ENCODE peak calls at places on chromosomes 7 and 10, in five cellular contexts. S is suprapubic skin, H is stomach, V is GM23338, U is sigmoid colon. W is an unnamed sample.

GRCh38 chr7:49631071-49631826 is 142.2 kb upstream of the VWC2 start:
- DNase-seq in S (no peak), V (no peak), H (no peak), U (no peak), W (no peak)

GRCh38 chr10:36303896-36304295 is 661.8 kb upstream of the FZD8 start:
- DNase-seq in S (no peak), H (no peak), V (no peak), U (no peak), W (no peak)

GRCh38 chr7:105230486-105230885 is 158.2 kb downstream of the SRPK2 start:
- DNase-seq in S (no peak), V (no peak), H (no peak), U (no peak), W (no peak)

GRCh38 chr7:43534110-43534509 is 48.8 kb upstream of the STK17A start:
- DNase-seq in S (no peak), V (no peak), H (no peak), U (no peak), W (no peak)

GRCh38 chr7:30029696-30030095 is 1.5 kb downstream of the PLEKHA8 start:
- DNase-seq in V (no peak), H (no peak), S (no peak), U (no peak), W (no peak)

GRCh38 chr7:45181991-45182855 is 24.6 kb downstream of the RAMP3 start:
- DNase-seq in U (peak; percentile 46), H (no peak), V (no peak), S (peak; percentile 33), W (no peak)

GRCh38 chr10:125661942-125662515 is 20.9 kb downstream of the TEX36 start:
- DNase-seq in S (no peak), H (no peak), V (no peak), U (no peak), W (no peak)

GRCh38 chr10:97690138-97690537 is 3.1 kb upstream of the AVPI1 start:
- DNase-seq in H (no peak), S (no peak), U (no peak), V (no peak), W (no peak)

GRCh38 chr10:102040721-102041120 is 15.3 kb downstream of the ARMH3 start:
- DNase-seq in H (no peak), U (no peak), S (no peak), V (no peak), W (no peak)

GRCh38 chr10:124239666-124240065 is 146.3 kb upstream of the CHST15 start:
- DNase-seq in H (peak; percentile 11), V (no peak), U (peak; percentile 57), S (peak; percentile 46), W (no peak)

GRCh38 chr7:36966039-36966438 is 241.7 kb upstream of the AOAH start:
- DNase-seq in U (no peak), V (no peak), H (no peak), S (no peak), W (no peak)

GRCh38 chr7:41027428-41028115 is 675.3 kb downstream of the INHBA start:
- DNase-seq in H (no peak), S (no peak), V (no peak), U (no peak), W (no peak)

GRCh38 chr7:54788664-54789063 is 29.7 kb upstream of the SEC61G start:
- DNase-seq in S (no peak), H (no peak), U (peak; percentile 72), V (peak; percentile 81), W (peak; percentile 25)

GRCh38 chr7:46207931-46208634 is 287.0 kb upstream of the IGFBP3 start:
- DNase-seq in S (no peak), V (no peak), H (peak; percentile 46), U (no peak), W (no peak)

GRCh38 chr7:47352394-47352968 is 229.4 kb downstream of the TNS3 start:
- DNase-seq in H (peak; percentile 25), V (no peak), U (no peak), S (no peak), W (peak; percentile 18)

GRCh38 chr7:133675510-133676218 is 422.8 kb downstream of the EXOC4 start:
- DNase-seq in V (no peak), H (no peak), S (no peak), U (no peak), W (no peak)

GRCh38 chr7:93835684-93836083 is 54.9 kb downstream of the TFPI2 start:
- DNase-seq in V (no peak), H (no peak), U (no peak), S (no peak), W (no peak)

GRCh38 chr7:149751058-149751775 is 22.2 kb downstream of the ZNF467 start:
- DNase-seq in H (no peak), V (no peak), U (no peak), S (no peak), W (no peak)
- TF ChIP-seq POLR2AphosphoS5 in H (no peak), V (no peak), U (no peak), S (no peak), W (no peak)

GRCh38 chr10:78035025-78035424 is 1.4 kb downstream of the RPS24 start:
- DNase-seq in H (no peak), V (no peak), U (no peak), S (no peak), W (no peak)
- H3K4me3 ChIP-seq in H (peak overlapping the region; percentile 94), V (peak overlapping the region; percentile 94), U (peak overlapping the region; percentile 71), S (peak overlapping the region; percentile 78), W (peak overlapping the region; percentile 71)

GRCh38 chr7:113179313-113179712 is 61.0 kb upstream of the SMIM30 start:
- DNase-seq in H (no peak), U (no peak), V (no peak), S (no peak), W (no peak)
- TF ChIP-seq POLR2AphosphoS5 in H (no peak), U (no peak), V (no peak), S (no peak), W (no peak)

DNA sequence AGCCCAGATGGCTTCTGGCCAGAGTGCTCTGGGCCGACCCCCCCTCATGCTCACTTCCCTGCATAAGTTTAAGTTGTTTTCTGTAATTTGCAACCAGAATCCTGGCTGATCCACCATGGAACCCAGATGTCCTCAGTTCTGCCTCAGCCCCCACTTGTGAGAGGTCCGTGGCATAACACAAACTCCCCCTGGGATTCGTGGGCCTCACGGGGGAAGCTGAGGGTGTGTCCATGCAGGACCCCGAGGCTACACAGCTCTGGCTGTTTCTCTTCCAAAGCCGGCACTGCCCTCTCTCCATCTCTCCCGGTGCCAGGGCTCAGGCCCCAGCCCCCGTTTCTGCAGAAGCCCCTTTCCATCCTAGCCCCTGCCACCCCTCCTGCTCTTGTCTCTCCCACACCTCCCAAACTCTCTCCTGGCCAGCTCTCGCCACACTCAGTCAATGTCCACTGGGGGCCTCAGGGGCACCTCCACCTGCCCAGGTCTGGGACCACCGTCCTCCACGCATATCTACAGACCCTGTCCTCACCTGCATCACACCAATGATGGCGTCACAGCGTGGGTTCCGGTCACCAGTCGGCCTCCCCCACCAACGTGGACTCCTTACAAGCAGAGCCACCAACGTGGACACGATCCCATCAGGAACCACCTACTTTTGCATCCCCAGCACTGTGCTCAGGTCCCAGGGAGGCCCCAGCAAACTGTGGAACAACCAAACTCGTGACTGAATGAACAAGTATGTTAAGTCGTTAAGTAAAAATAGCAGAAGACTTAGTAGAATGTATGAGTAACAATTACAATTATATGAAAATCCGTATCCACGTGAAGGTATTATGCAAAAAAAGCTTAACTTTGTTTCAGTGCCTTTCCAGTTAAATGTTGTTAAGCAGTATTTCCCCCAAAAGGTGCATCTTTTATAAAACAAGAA is 38.5 kb downstream of the DIP2C start:
- DNase-seq in S (no peak), V (no peak), U (peak; percentile 77), H (no peak), W (no peak)
- H3K4me3 ChIP-seq in S (no peak overlapping the region), V (no peak overlapping the region), U (peak overlapping the region; percentile 49), H (peak overlapping the region; percentile 42), W (no peak overlapping the region)

W was measured in upper lobe of left lung.